ENCODE peak calls at places on chromosomes 5 and 9, in four cellular contexts. One of them, this sample, is unnamed.

GRCh38 chr5:179263391-179264052 is 81.7 kb downstream of the ADAMTS2 start:
- DNase-seq in IMR-90: no peak
- DNase-seq in upper lobe of right lung: peak; percentile 46
- DNase-seq in mesenchymal stem cell: no peak
- DNase-seq in this sample: no peak

GRCh38 chr5:160699301-160699700 is 152.7 kb downstream of the ATP10B start:
- DNase-seq in IMR-90: no peak
- DNase-seq in upper lobe of right lung: no peak
- DNase-seq in mesenchymal stem cell: no peak
- DNase-seq in this sample: no peak

GRCh38 chr9:100370064-100370723 is 17.5 kb upstream of the TEX10 start:
- DNase-seq in IMR-90: no peak
- DNase-seq in upper lobe of right lung: no peak
- DNase-seq in mesenchymal stem cell: no peak
- DNase-seq in this sample: no peak

GRCh38 chr5:1080414-1080813 is 31.4 kb downstream of the SLC12A7 start:
- DNase-seq in IMR-90: no peak
- DNase-seq in upper lobe of right lung: no peak
- DNase-seq in mesenchymal stem cell: no peak
- DNase-seq in this sample: no peak

GRCh38 chr9:128152781-128153116 is 3.5 kb downstream of the LCN2 start:
- DNase-seq in IMR-90: no peak
- DNase-seq in upper lobe of right lung: no peak
- DNase-seq in mesenchymal stem cell: no peak
- DNase-seq in this sample: no peak

GRCh38 chr5:100904259-100904822 is 1.3 kb upstream of the ST8SIA4 start:
- DNase-seq in IMR-90: no peak
- DNase-seq in upper lobe of right lung: peak; percentile 50
- DNase-seq in mesenchymal stem cell: no peak
- DNase-seq in this sample: no peak

GRCh38 chr5:9058666-9059065 is 487.2 kb downstream of the SEMA5A start:
- DNase-seq in IMR-90: peak; percentile 44
- DNase-seq in upper lobe of right lung: no peak
- DNase-seq in mesenchymal stem cell: peak; percentile 38
- DNase-seq in this sample: no peak

GRCh38 chr5:5318426-5319205 is 103.9 kb upstream of the ICE1 start:
- DNase-seq in IMR-90: no peak
- DNase-seq in upper lobe of right lung: no peak
- DNase-seq in mesenchymal stem cell: no peak
- DNase-seq in this sample: no peak

GRCh38 chr5:166488560-166488959 is 1802.9 kb upstream of the WWC1 start:
- DNase-seq in IMR-90: no peak
- DNase-seq in upper lobe of right lung: no peak
- DNase-seq in mesenchymal stem cell: no peak
- DNase-seq in this sample: no peak

GRCh38 chr5:77643654-77644404 is 5.3 kb upstream of the OTP start:
- DNase-seq in IMR-90: no peak
- DNase-seq in upper lobe of right lung: no peak
- DNase-seq in mesenchymal stem cell: peak; percentile 8
- DNase-seq in this sample: no peak

GRCh38 chr9:120369608-120370220 is 210.3 kb downstream of the CDK5RAP2 start:
- DNase-seq in IMR-90: peak; percentile 42
- DNase-seq in upper lobe of right lung: no peak
- DNase-seq in mesenchymal stem cell: peak; percentile 15
- DNase-seq in this sample: no peak

GRCh38 chr5:149288437-149288836 is 16.8 kb downstream of the AFAP1L1 start:
- DNase-seq in IMR-90: no peak
- DNase-seq in upper lobe of right lung: no peak
- DNase-seq in mesenchymal stem cell: no peak
- DNase-seq in this sample: no peak

GRCh38 chr5:38650540-38651275 is 94.3 kb upstream of the LIFR start:
- DNase-seq in IMR-90: peak; percentile 20
- DNase-seq in upper lobe of right lung: no peak
- DNase-seq in mesenchymal stem cell: peak; percentile 58
- DNase-seq in this sample: no peak

GRCh38 chr9:19629506-19629905 is 159.3 kb downstream of the SLC24A2 start:
- DNase-seq in IMR-90: no peak
- DNase-seq in upper lobe of right lung: no peak
- DNase-seq in mesenchymal stem cell: no peak
- DNase-seq in this sample: no peak

GRCh38 chr5:119860463-119860862 is 231.1 kb downstream of the FAM170A start:
- DNase-seq in IMR-90: no peak
- DNase-seq in upper lobe of right lung: no peak
- DNase-seq in mesenchymal stem cell: no peak
- DNase-seq in this sample: no peak

GRCh38 chr5:111010783-111011182 is 60.7 kb upstream of the TSLP start:
- DNase-seq in IMR-90: no peak
- DNase-seq in upper lobe of right lung: no peak
- DNase-seq in mesenchymal stem cell: no peak
- DNase-seq in this sample: no peak

GRCh38 chr9:127569819-127570401 is 42.2 kb upstream of the STXBP1 start:
- DNase-seq in IMR-90: peak; percentile 44
- DNase-seq in upper lobe of right lung: no peak
- DNase-seq in mesenchymal stem cell: peak; percentile 48
- DNase-seq in this sample: peak; percentile 60

GRCh38 chr9:78775889-78776288 is 479.0 kb downstream of the PSAT1 start:
- DNase-seq in IMR-90: no peak
- DNase-seq in upper lobe of right lung: no peak
- DNase-seq in mesenchymal stem cell: no peak
- DNase-seq in this sample: no peak

GRCh38 chr9:12818431-12819000 is 43.7 kb downstream of the LURAP1L start:
- DNase-seq in IMR-90: peak; percentile 34
- DNase-seq in upper lobe of right lung: no peak
- DNase-seq in mesenchymal stem cell: peak; percentile 63
- DNase-seq in this sample: no peak

DNA sequence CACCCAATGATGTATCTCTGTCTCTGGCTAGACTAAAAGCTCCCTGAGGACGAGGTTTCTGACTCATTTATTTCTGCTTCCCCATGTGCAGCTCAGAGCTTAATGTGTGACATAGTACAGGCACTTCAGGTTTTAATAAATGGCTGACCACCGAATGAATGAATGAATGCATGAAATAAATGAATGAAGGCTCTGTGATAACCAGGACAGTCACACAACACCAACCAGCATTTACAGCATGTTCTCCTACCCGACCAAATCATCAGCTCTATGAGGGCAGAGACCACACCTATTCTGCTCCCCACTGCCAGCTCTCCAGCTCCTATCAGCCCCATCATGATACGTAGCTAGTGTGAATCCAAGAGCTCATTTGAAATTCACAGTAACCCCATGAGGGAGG is 4.8 kb downstream of the TMOD1 start:
- DNase-seq in IMR-90: no peak
- DNase-seq in upper lobe of right lung: no peak
- DNase-seq in mesenchymal stem cell: no peak
- DNase-seq in this sample: no peak
- H3K27me3 ChIP-seq in IMR-90: peaks cover 18% of the 10 kb centered on the region
- H3K27me3 ChIP-seq in upper lobe of right lung: peaks cover 8% of the 10 kb centered on the region
- H3K27me3 ChIP-seq in mesenchymal stem cell: peaks cover 25% of the 10 kb centered on the region
- H3K27me3 ChIP-seq in this sample: peaks cover 69% of the 10 kb centered on the region

GRCh38 chr5:81752644-81752963 is 1.7 kb upstream of the SSBP2 start:
- DNase-seq in IMR-90: no peak
- DNase-seq in upper lobe of right lung: no peak
- DNase-seq in mesenchymal stem cell: no peak
- DNase-seq in this sample: no peak
- H3K27ac ChIP-seq in IMR-90: no peak overlapping the region
- H3K27ac ChIP-seq in upper lobe of right lung: no peak overlapping the region
- H3K27ac ChIP-seq in mesenchymal stem cell: no peak overlapping the region
- H3K27ac ChIP-seq in this sample: no peak overlapping the region

GRCh38 chr9:136201174-136201573 is 3.8 kb downstream of the LHX3 start:
- DNase-seq in IMR-90: no peak
- DNase-seq in upper lobe of right lung: no peak
- DNase-seq in mesenchymal stem cell: no peak
- DNase-seq in this sample: no peak
- H3K27me3 ChIP-seq in IMR-90: peaks cover 78% of the 10 kb centered on the region
- H3K27me3 ChIP-seq in upper lobe of right lung: peaks cover 90% of the 10 kb centered on the region
- H3K27me3 ChIP-seq in mesenchymal stem cell: peaks cover 79% of the 10 kb centered on the region
- H3K27me3 ChIP-seq in this sample: peaks cover 93% of the 10 kb centered on the region

DNA sequence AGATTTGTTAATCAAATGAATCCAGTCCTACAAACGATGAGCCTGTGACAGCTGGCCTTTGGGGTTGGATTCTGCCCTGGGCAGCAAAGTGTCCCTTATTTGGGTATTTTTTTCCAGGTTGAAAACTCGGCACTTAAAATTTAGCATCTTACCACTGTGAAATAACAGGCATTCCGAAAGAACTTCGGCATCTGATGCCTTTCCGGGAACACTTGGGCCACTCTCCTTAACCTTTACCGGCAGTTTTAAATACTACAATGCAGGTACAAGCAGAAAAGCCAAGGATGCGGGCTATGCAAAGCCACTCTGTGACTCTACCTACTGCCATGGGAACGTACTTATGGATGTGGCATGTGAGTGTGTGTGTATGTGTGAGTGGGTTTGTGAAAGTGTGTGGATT is 1.0 kb upstream of the RASGRF2 start:
- DNase-seq in IMR-90: no peak
- DNase-seq in upper lobe of right lung: no peak
- DNase-seq in mesenchymal stem cell: no peak
- DNase-seq in this sample: no peak
- H3K27ac ChIP-seq in IMR-90: no peak overlapping the region
- H3K27ac ChIP-seq in upper lobe of right lung: no peak overlapping the region
- H3K27ac ChIP-seq in mesenchymal stem cell: no peak overlapping the region
- H3K27ac ChIP-seq in this sample: no peak overlapping the region

DNA sequence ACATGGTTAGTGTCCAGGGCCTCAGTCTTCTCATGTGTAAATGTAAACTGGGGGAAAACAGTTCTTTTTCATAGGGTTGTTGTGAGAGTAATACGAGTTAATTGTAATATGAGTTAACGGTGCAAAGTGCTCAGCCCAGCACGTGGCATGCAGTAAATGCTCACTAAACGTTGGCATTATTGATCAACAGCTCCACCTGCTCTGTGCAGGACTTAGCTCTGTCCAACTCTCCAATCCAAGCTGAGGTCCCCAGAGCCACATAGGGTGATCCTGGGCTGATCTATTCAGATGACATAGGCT is 28.3 kb downstream of the SPOCK1 start:
- DNase-seq in IMR-90: no peak
- DNase-seq in upper lobe of right lung: no peak
- DNase-seq in mesenchymal stem cell: no peak
- DNase-seq in this sample: no peak
- H3K27me3 ChIP-seq in IMR-90: no peaks in the 10 kb centered on the region
- H3K27me3 ChIP-seq in upper lobe of right lung: peaks cover 3% of the 10 kb centered on the region
- H3K27me3 ChIP-seq in mesenchymal stem cell: no peaks in the 10 kb centered on the region
- H3K27me3 ChIP-seq in this sample: no peaks in the 10 kb centered on the region

GRCh38 chr5:10705736-10706135 is 55.3 kb downstream of the DAP start:
- DNase-seq in IMR-90: peak; percentile 33
- DNase-seq in upper lobe of right lung: no peak
- DNase-seq in mesenchymal stem cell: no peak
- DNase-seq in this sample: peak; percentile 99
- H3K27ac ChIP-seq in IMR-90: no peak overlapping the region
- H3K27ac ChIP-seq in upper lobe of right lung: no peak overlapping the region
- H3K27ac ChIP-seq in mesenchymal stem cell: peak overlapping the region; percentile 33
- H3K27ac ChIP-seq in this sample: peak overlapping the region; percentile 81

GRCh38 chr5:172548311-172548731 is 92.7 kb upstream of the NEURL1B start:
- DNase-seq in IMR-90: no peak
- DNase-seq in upper lobe of right lung: peak; percentile 22
- DNase-seq in mesenchymal stem cell: no peak
- DNase-seq in this sample: no peak
- H3K27me3 ChIP-seq in IMR-90: peaks cover 71% of the 10 kb centered on the region
- H3K27me3 ChIP-seq in upper lobe of right lung: no peaks in the 10 kb centered on the region
- H3K27me3 ChIP-seq in mesenchymal stem cell: peaks cover 88% of the 10 kb centered on the region
- H3K27me3 ChIP-seq in this sample: peaks cover 13% of the 10 kb centered on the region

GRCh38 chr9:93468763-93469456 is 15.5 kb upstream of the FAM120AOS start:
- DNase-seq in IMR-90: peak; percentile 43
- DNase-seq in upper lobe of right lung: no peak
- DNase-seq in mesenchymal stem cell: peak; percentile 58
- DNase-seq in this sample: no peak

GRCh38 chr9:93466416-93467061 is 13.2 kb upstream of the FAM120AOS start:
- DNase-seq in IMR-90: no peak
- DNase-seq in upper lobe of right lung: no peak
- DNase-seq in mesenchymal stem cell: no peak
- DNase-seq in this sample: no peak

GRCh38 chr9:93467462-93467861 is 14.1 kb upstream of the FAM120AOS start:
- DNase-seq in IMR-90: no peak
- DNase-seq in upper lobe of right lung: no peak
- DNase-seq in mesenchymal stem cell: no peak
- DNase-seq in this sample: no peak

GRCh38 chr9:93465853-93466252 is 12.5 kb upstream of the FAM120AOS start:
- DNase-seq in IMR-90: no peak
- DNase-seq in upper lobe of right lung: no peak
- DNase-seq in mesenchymal stem cell: no peak
- DNase-seq in this sample: no peak

DNA sequence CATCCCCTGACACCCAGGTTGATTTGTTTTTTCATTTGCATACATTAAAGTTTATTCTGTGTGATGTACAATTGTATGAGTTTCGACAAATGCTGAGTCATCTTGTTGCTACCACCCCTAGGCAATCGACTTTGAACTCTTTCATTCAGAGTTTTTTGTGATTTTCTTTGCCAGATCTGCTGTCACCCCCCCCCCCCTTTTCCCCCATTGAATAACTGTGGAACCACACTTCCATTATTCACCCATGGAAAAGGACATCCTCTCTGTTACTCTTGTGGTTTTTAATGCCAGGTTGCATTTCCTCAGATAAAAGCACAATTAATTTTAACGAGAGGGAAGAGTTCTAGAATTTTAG is 13.7 kb upstream of the FAM120AOS start:
- DNase-seq in IMR-90: no peak
- DNase-seq in upper lobe of right lung: no peak
- DNase-seq in mesenchymal stem cell: no peak
- DNase-seq in this sample: peak; percentile 30
- H3K27ac ChIP-seq in IMR-90: no peak overlapping the region
- H3K27ac ChIP-seq in upper lobe of right lung: no peak overlapping the region
- H3K27ac ChIP-seq in mesenchymal stem cell: no peak overlapping the region
- H3K27ac ChIP-seq in this sample: peak overlapping the region; percentile 16

DNA sequence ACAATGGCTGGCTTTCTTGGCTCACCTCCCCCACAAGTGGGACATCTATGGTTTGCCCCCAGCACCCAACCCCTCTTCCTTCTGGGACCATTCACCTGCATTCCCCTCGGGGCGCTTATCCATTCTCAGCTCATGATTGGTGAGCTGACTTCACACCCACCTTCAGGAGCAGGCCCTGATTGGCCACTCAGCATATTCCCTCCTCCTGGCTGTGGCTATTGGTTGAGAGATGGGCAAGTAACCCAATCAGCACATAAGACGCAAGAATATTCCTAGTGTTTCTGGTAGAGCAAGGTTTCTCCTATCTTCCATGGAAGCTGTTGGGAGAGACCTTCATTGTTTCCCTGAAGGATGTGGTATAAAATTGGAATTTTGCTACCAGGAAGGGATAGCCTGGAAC is 22.7 kb upstream of the UNC5A start:
- DNase-seq in IMR-90: no peak
- DNase-seq in upper lobe of right lung: peak; percentile 7
- DNase-seq in mesenchymal stem cell: no peak
- DNase-seq in this sample: no peak
- H3K27me3 ChIP-seq in IMR-90: peaks cover 49% of the 10 kb centered on the region
- H3K27me3 ChIP-seq in upper lobe of right lung: peaks cover 45% of the 10 kb centered on the region
- H3K27me3 ChIP-seq in mesenchymal stem cell: peaks cover 81% of the 10 kb centered on the region
- H3K27me3 ChIP-seq in this sample: no peaks in the 10 kb centered on the region

DNA sequence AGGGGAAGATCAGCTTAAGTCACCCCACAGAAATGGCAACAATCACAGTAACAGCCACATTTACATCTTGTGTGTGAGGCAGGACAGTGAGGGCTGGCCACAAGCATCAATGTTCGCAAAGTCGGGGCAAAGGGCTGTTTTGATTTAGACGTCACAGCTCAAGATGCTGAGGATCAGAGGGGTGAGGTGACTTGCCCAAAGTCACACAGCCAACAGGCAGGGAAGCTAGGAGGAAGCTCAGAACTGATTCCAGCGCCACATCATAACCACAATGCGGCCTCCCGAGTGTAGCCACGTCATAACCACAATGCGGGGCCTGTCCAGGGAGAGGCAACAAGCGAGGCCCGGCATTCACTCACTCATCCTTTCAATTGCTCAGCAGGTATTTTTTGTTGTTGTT is 14.3 kb downstream of the STK10 start:
- DNase-seq in IMR-90: peak; percentile 65
- DNase-seq in upper lobe of right lung: no peak
- DNase-seq in mesenchymal stem cell: peak; percentile 79
- DNase-seq in this sample: peak; percentile 67
- H3K27ac ChIP-seq in IMR-90: no peak overlapping the region
- H3K27ac ChIP-seq in upper lobe of right lung: peak overlapping the region; percentile 56
- H3K27ac ChIP-seq in mesenchymal stem cell: peak overlapping the region; percentile 33
- H3K27ac ChIP-seq in this sample: no peak overlapping the region